ENCODE peak calls at places on chromosome 21, in six cellular contexts. R is NCI-H1105, W is non-pigmented ciliary epithelial cell, O is KBM-7, I is ovary, G is stomach. K is an unnamed sample.
A peak's percentile ranks its signal among the peaks of the same experiment; 100 is the strongest.

GRCh38 chr21:38984982-38985422 is 179.3 kb downstream of the ETS2 start:
- DNase-seq in W (no peak), I (peak; percentile 59), G (no peak), R (no peak), O (peak; percentile 97), K (no peak)

GRCh38 chr21:43937051-43937832 is 72.2 kb downstream of the AGPAT3 start:
- DNase-seq in I (no peak), R (no peak), W (no peak), G (no peak), O (no peak), K (no peak)

GRCh38 chr21:31837613-31838390 is 35.0 kb upstream of the HUNK start:
- DNase-seq in O (peak; percentile 1), G (no peak), W (no peak), R (no peak), I (no peak), K (no peak)

GRCh38 chr21:37032877-37033471 is 26.5 kb downstream of the RIPPLY3 start:
- DNase-seq in R (no peak), W (peak; percentile 31), G (no peak), O (no peak), I (no peak), K (no peak)

GRCh38 chr21:45865106-45865835 is 116.3 kb upstream of the COL6A1 start:
- DNase-seq in O (no peak), G (no peak), W (peak; percentile 84), R (no peak), I (no peak), K (no peak)

GRCh38 chr21:38119793-38120192 is 137.0 kb upstream of the KCNJ15 start:
- DNase-seq in R (no peak), I (no peak), O (no peak), W (no peak), G (no peak), K (no peak)

GRCh38 chr21:45601551-45601950 is 42.0 kb upstream of the PCBP3 start:
- DNase-seq in G (no peak), R (no peak), O (no peak), W (no peak), I (no peak), K (no peak)

GRCh38 chr21:22585558-22585957 is 1587.3 kb downstream of the NCAM2 start:
- DNase-seq in O (peak; percentile 64), W (no peak), R (no peak), G (no peak), I (no peak), K (no peak)

GRCh38 chr21:42568834-42569731 is 55.4 kb downstream of the SLC37A1 start:
- DNase-seq in I (no peak), W (no peak), G (peak; percentile 28), O (no peak), R (peak; percentile 85), K (peak; percentile 35)

GRCh38 chr21:43905726-43906455 is 40.9 kb downstream of the AGPAT3 start:
- DNase-seq in W (no peak), O (no peak), I (no peak), G (no peak), R (no peak), K (no peak)

GRCh38 chr21:42337830-42338729 is 12.7 kb downstream of the TFF2 start:
- DNase-seq in O (peak; percentile 43), W (no peak), R (peak; percentile 20), I (peak; percentile 53), G (peak; percentile 90), K (peak; percentile 87)

GRCh38 chr21:35427320-35428040 is 378.4 kb upstream of the RUNX1 start:
- DNase-seq in G (no peak), I (no peak), O (no peak), R (no peak), W (no peak), K (no peak)

GRCh38 chr21:24224411-24224810 is 1382.9 kb downstream of the MRPL39 start:
- DNase-seq in W (no peak), I (no peak), G (no peak), O (no peak), R (peak; percentile 10), K (no peak)

GRCh38 chr21:37742115-37742514 is 174.1 kb downstream of the KCNJ6 start:
- DNase-seq in G (no peak), I (no peak), R (no peak), W (no peak), O (no peak), K (no peak)

GRCh38 chr21:19109694-19110093 is 706.1 kb upstream of the TMPRSS15 start:
- DNase-seq in G (no peak), I (no peak), W (no peak), O (no peak), R (no peak), K (no peak)

GRCh38 chr21:43372663-43373386 is 54.1 kb downstream of the SIK1 start:
- DNase-seq in G (peak; percentile 78), I (peak; percentile 14), R (no peak), W (no peak), O (no peak), K (peak; percentile 74)

GRCh38 chr21:28899744-28900143 is 92.9 kb downstream of the LTN1 start:
- DNase-seq in O (no peak), R (no peak), W (no peak), I (no peak), G (no peak), K (no peak)

GRCh38 chr21:41678016-41678935 is 88.6 kb downstream of the RIPK4 start:
- DNase-seq in W (no peak), R (peak; percentile 69), O (no peak), G (peak; percentile 87), I (no peak), K (peak; percentile 77)

GRCh38 chr21:40453183-40453582 is 393.8 kb downstream of the DSCAM start:
- DNase-seq in O (no peak), W (no peak), I (no peak), G (no peak), R (no peak), K (no peak)

GRCh38 chr21:45310446-45310845 is 22.8 kb upstream of the POFUT2 start:
- DNase-seq in R (no peak), O (no peak), I (peak; percentile 41), G (no peak), W (no peak), K (no peak)

GRCh38 chr21:34186119-34186719 is 112.8 kb downstream of the MRPS6 start:
- DNase-seq in O (no peak), G (peak; percentile 71), W (no peak), I (no peak), R (no peak), K (peak; percentile 51)

GRCh38 chr21:31911138-31911907 is 38.5 kb downstream of the HUNK start:
- DNase-seq in I (no peak), G (no peak), R (no peak), O (no peak), W (peak; percentile 3), K (no peak)

GRCh38 chr21:29677326-29677725 is 262.5 kb downstream of the GRIK1 start:
- DNase-seq in G (no peak), I (no peak), O (no peak), R (no peak), W (no peak), K (no peak)

K was measured in ureter.